ENCODE peak calls at places on chromosomes 3 and 15, in six cellular contexts. T is HCT116, P is SK-N-SH, N is Panc1, L is GM23338, K is HepG2. C is an unnamed sample.

GRCh38 chr3:192915306-192915705 is 2.4 kb downstream of the MB21D2 start:
- DNase-seq in K (peak; percentile 41), T (no peak), P (peak; percentile 21), L (peak; percentile 80), N (no peak), C (peak; percentile 61)

GRCh38 chr15:93829115-93829849 is 402.1 kb upstream of the MCTP2 start:
- DNase-seq in K (no peak), L (no peak), T (no peak), N (no peak), P (peak; percentile 36), C (no peak)

GRCh38 chr3:111338059-111338698 is 203.8 kb upstream of the CD96 start:
- DNase-seq in K (peak; percentile 62), P (peak; percentile 48), T (peak; percentile 66), L (peak; percentile 81), N (no peak), C (peak; percentile 31)

GRCh38 chr3:116270053-116270452 is 175.2 kb downstream of the LSAMP start:
- DNase-seq in P (peak; percentile 24), N (no peak), K (no peak), T (no peak), L (no peak), C (no peak)

GRCh38 chr15:36428102-36428845 is 151.2 kb upstream of the CDIN1 start:
- DNase-seq in K (peak; percentile 63), N (peak; percentile 18), P (no peak), T (peak; percentile 96), L (no peak), C (peak; percentile 66)

GRCh38 chr15:76060098-76060989 is 559 bp downstream of the TMEM266 start:
- DNase-seq in P (no peak), N (no peak), T (no peak), L (no peak), K (no peak), C (peak; percentile 13)

GRCh38 chr3:124261301-124261700 is 269.4 kb upstream of the ROPN1 start:
- DNase-seq in L (no peak), P (no peak), N (no peak), K (no peak), T (no peak), C (no peak)

GRCh38 chr3:44050051-44050570 is 191.6 kb upstream of the TOPAZ1 start:
- DNase-seq in T (no peak), K (no peak), L (no peak), N (no peak), P (no peak), C (no peak)

GRCh38 chr3:107797586-107797985 is 274.8 kb downstream of the BBX start:
- DNase-seq in K (no peak), P (no peak), T (no peak), N (no peak), L (no peak), C (no peak)

GRCh38 chr15:75042730-75043508 is 19.5 kb downstream of the PPCDC start:
- DNase-seq in P (peak; percentile 44), L (peak; percentile 70), K (peak; percentile 93), T (peak; percentile 43), N (no peak), C (peak; percentile 57)

GRCh38 chr3:189590223-189590622 is 41.0 kb upstream of the TP63 start:
- DNase-seq in T (no peak), L (no peak), P (no peak), K (no peak), N (no peak), C (no peak)

GRCh38 chr3:30708472-30708871 is 102.1 kb downstream of the TGFBR2 start:
- DNase-seq in N (no peak), L (no peak), K (no peak), P (no peak), T (no peak), C (no peak)

GRCh38 chr3:122421836-122422235 is 6.0 kb upstream of the WDR5B start:
- DNase-seq in P (no peak), T (no peak), K (no peak), L (no peak), N (no peak), C (no peak)

GRCh38 chr15:63509933-63510547 is 5.6 kb downstream of the USP3 start:
- DNase-seq in L (no peak), K (no peak), N (peak; percentile 56), P (no peak), T (no peak), C (no peak)

GRCh38 chr3:111976254-111976653 is 2.6 kb upstream of the ABHD10 start:
- DNase-seq in T (no peak), K (no peak), P (no peak), N (no peak), L (no peak), C (no peak)

GRCh38 chr3:192887701-192888100 is 30.0 kb downstream of the MB21D2 start:
- DNase-seq in L (peak; percentile 59), K (no peak), N (no peak), T (no peak), P (no peak), C (peak; percentile 81)

GRCh38 chr3:173932624-173933023 is 535.1 kb downstream of the NLGN1 start:
- DNase-seq in L (no peak), P (no peak), T (no peak), N (no peak), K (no peak), C (no peak)

GRCh38 chr15:73388256-73388781 is 19.6 kb upstream of the HCN4 start:
- DNase-seq in K (peak; percentile 26), P (no peak), T (peak; percentile 72), L (peak; percentile 30), N (peak; percentile 20), C (peak; percentile 75)

GRCh38 chr3:192812736-192813383 is 85.5 kb upstream of the FGF12 start:
- DNase-seq in P (no peak), L (peak; percentile 76), K (peak; percentile 54), T (peak; percentile 49), N (peak; percentile 50), C (peak; percentile 61)

GRCh38 chr3:71784914-71785593 is at the start of gene PROK2:
- DNase-seq in N (no peak), T (no peak), L (peak; percentile 77), P (peak; percentile 77), K (no peak), C (no peak)

GRCh38 chr15:100729461-100729860 is 127.1 kb downstream of the ASB7 start:
- DNase-seq in K (no peak), P (peak; percentile 1), N (no peak), T (no peak), L (no peak), C (no peak)

GRCh38 chr15:26598704-26599103 is 174.2 kb downstream of the GABRB3 start:
- DNase-seq in P (no peak), K (no peak), N (no peak), L (no peak), T (no peak), C (no peak)

GRCh38 chr15:75868019-75868418 is 24.8 kb downstream of the UBE2Q2 start:
- DNase-seq in N (no peak), L (no peak), K (no peak), T (no peak), P (no peak), C (no peak)

GRCh38 chr3:189586941-189587687 is 44.1 kb upstream of the TP63 start:
- DNase-seq in T (no peak), N (no peak), L (no peak), P (no peak), K (no peak), C (no peak)

GRCh38 chr15:79050977-79051376 is 39.6 kb downstream of the RASGRF1 start:
- DNase-seq in K (peak; percentile 21), P (no peak), L (no peak), N (no peak), T (no peak), C (no peak)

GRCh38 chr15:79054350-79054749 is 36.2 kb downstream of the RASGRF1 start:
- DNase-seq in L (no peak), T (no peak), K (no peak), P (no peak), N (no peak), C (no peak)

GRCh38 chr15:79050341-79050740 is 40.2 kb downstream of the RASGRF1 start:
- DNase-seq in T (no peak), P (no peak), N (no peak), L (no peak), K (no peak), C (no peak)

GRCh38 chr15:79053894-79054293 is 36.7 kb downstream of the RASGRF1 start:
- DNase-seq in L (no peak), K (no peak), T (no peak), P (no peak), N (no peak), C (no peak)

GRCh38 chr15:79051941-79052731 is 38.4 kb downstream of the RASGRF1 start:
- DNase-seq in P (no peak), T (no peak), K (no peak), L (no peak), N (no peak), C (no peak)
- TF ChIP-seq REST in P (no peak), T (no peak), K (no peak), L (no peak), N (no peak), C (no peak)

DNA sequence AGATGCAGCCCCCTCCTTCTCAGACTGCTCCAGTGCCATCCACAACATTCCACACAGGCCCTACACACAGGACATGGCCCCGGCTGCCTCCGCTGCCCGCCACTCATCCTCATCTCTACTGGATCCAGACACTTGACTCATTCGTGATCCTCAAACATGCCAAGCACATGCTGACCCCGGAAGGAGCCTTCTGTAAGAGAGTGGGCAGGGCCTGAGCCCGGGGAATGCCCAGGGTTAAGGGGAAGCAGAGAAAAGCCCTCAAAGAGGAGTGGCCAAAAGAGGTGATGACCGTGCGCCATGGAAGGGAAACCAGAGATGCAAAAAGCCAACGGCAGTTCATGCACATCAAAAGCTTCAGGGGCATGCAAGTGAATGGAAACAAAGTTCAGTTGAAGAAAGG is 46.1 kb downstream of the RFTN1 start:
- DNase-seq in K (no peak), N (no peak), P (no peak), L (peak; percentile 38), T (no peak), C (no peak)
- TF ChIP-seq REST in K (no peak), N (no peak), P (no peak), L (no peak), T (no peak), C (no peak)

DNA sequence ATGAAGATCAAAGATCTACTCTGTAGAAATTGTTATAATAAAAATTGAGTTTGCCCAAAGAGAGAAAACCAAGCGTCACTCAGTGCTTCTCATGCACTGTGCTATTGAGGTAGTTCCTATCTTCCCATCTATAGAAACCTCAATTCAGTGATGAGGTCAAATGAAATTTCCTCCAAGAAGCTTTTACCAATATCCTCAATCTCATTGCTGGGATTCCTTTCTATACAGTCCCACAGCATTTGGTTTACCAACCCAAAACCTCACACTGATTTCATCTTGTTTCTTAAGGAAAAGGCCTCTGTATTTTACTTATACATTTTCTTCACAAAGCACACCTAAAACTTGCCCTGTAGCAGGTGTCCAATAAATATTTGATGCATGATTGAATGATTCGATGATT is 147.2 kb downstream of the ALCAM start:
- DNase-seq in P (no peak), T (no peak), N (no peak), L (no peak), K (no peak), C (no peak)
- TF ChIP-seq REST in P (no peak), T (no peak), N (no peak), L (no peak), K (no peak), C (no peak)

DNA sequence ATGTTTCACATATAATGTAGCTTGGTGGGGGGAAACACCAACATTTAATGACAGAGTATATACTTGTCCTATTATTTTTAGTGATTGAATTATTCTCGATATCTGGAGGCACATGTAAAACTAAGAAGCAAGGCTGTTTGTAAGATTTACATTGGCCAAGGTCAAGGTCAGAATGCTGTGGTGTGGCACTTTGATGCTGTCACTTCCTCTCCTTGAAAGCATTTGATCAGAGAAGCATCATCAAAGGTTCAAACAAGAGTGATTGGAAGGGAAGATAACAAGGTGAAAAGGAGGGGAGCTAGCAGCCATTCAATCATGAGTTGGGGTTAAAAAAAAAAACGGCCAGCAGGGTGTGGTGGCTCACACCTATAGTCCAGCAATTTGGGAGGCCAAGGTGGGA is 26.4 kb downstream of the RTF1 start:
- DNase-seq in L (no peak), K (peak; percentile 25), N (no peak), P (no peak), T (no peak), C (no peak)
- TF ChIP-seq REST in L (no peak), K (no peak), N (no peak), P (no peak), T (no peak), C (no peak)

C was measured in A549.